ENCODE peak calls at places on chromosome 9, in four cellular contexts. One of them, this sample, is unnamed.

GRCh38 chr9:86246752-86247161 is 12.7 kb downstream of the C9orf153 start:
- DNase-seq in GM12878: peak; percentile 80
- DNase-seq in HepG2: peak; percentile 61
- DNase-seq in K562: no peak
- DNase-seq in this sample: no peak

GRCh38 chr9:89426389-89426961 is 71.4 kb downstream of the SEMA4D start:
- DNase-seq in GM12878: peak; percentile 96
- DNase-seq in HepG2: no peak
- DNase-seq in K562: no peak
- DNase-seq in this sample: no peak

GRCh38 chr9:19701274-19701673 is 87.6 kb downstream of the SLC24A2 start:
- DNase-seq in GM12878: no peak
- DNase-seq in HepG2: no peak
- DNase-seq in K562: no peak
- DNase-seq in this sample: no peak

GRCh38 chr9:134800791-134801339 is 79.7 kb upstream of the FCN2 start:
- DNase-seq in GM12878: no peak
- DNase-seq in HepG2: no peak
- DNase-seq in K562: no peak
- DNase-seq in this sample: no peak

GRCh38 chr9:124279531-124280175 is 21.9 kb downstream of the NEK6 start:
- DNase-seq in GM12878: no peak
- DNase-seq in HepG2: no peak
- DNase-seq in K562: no peak
- DNase-seq in this sample: no peak

GRCh38 chr9:135501261-135502167 is 1.0 kb downstream of the MRPS2 start:
- DNase-seq in GM12878: no peak
- DNase-seq in HepG2: no peak
- DNase-seq in K562: peak; percentile 78
- DNase-seq in this sample: no peak

GRCh38 chr9:35729700-35730485 is 2.1 kb downstream of the TLN1 start:
- DNase-seq in GM12878: no peak
- DNase-seq in HepG2: peak; percentile 41
- DNase-seq in K562: peak; percentile 52
- DNase-seq in this sample: no peak

GRCh38 chr9:14158911-14159310 is 155.0 kb downstream of the NFIB start:
- DNase-seq in GM12878: no peak
- DNase-seq in HepG2: no peak
- DNase-seq in K562: no peak
- DNase-seq in this sample: no peak

GRCh38 chr9:106482733-106483132 is 380.2 kb upstream of the ZNF462 start:
- DNase-seq in GM12878: no peak
- DNase-seq in HepG2: no peak
- DNase-seq in K562: no peak
- DNase-seq in this sample: no peak

GRCh38 chr9:92729735-92730155 is 34.9 kb downstream of the BICD2 start:
- DNase-seq in GM12878: no peak
- DNase-seq in HepG2: no peak
- DNase-seq in K562: no peak
- DNase-seq in this sample: no peak

GRCh38 chr9:100602302-100602930 is 24.5 kb downstream of the CAVIN4 start:
- DNase-seq in GM12878: no peak
- DNase-seq in HepG2: peak; percentile 43
- DNase-seq in K562: peak; percentile 31
- DNase-seq in this sample: no peak
- TF ChIP-seq ATF2 in GM12878: no peak
- TF ChIP-seq ATF2 in HepG2: no peak
- TF ChIP-seq ATF2 in K562: no peak
- TF ChIP-seq ATF2 in this sample: no peak

GRCh38 chr9:6712041-6712440 is 45.7 kb upstream of the KDM4C start:
- DNase-seq in GM12878: no peak
- DNase-seq in HepG2: no peak
- DNase-seq in K562: no peak
- DNase-seq in this sample: no peak

GRCh38 chr9:6714176-6714575 is 43.6 kb upstream of the KDM4C start:
- DNase-seq in GM12878: no peak
- DNase-seq in HepG2: peak; percentile 24
- DNase-seq in K562: no peak
- DNase-seq in this sample: no peak

GRCh38 chr9:6711403-6711802 is 46.4 kb upstream of the KDM4C start:
- DNase-seq in GM12878: no peak
- DNase-seq in HepG2: no peak
- DNase-seq in K562: no peak
- DNase-seq in this sample: no peak

GRCh38 chr9:6716766-6717165 is 41.0 kb upstream of the KDM4C start:
- DNase-seq in GM12878: no peak
- DNase-seq in HepG2: no peak
- DNase-seq in K562: no peak
- DNase-seq in this sample: no peak

DNA sequence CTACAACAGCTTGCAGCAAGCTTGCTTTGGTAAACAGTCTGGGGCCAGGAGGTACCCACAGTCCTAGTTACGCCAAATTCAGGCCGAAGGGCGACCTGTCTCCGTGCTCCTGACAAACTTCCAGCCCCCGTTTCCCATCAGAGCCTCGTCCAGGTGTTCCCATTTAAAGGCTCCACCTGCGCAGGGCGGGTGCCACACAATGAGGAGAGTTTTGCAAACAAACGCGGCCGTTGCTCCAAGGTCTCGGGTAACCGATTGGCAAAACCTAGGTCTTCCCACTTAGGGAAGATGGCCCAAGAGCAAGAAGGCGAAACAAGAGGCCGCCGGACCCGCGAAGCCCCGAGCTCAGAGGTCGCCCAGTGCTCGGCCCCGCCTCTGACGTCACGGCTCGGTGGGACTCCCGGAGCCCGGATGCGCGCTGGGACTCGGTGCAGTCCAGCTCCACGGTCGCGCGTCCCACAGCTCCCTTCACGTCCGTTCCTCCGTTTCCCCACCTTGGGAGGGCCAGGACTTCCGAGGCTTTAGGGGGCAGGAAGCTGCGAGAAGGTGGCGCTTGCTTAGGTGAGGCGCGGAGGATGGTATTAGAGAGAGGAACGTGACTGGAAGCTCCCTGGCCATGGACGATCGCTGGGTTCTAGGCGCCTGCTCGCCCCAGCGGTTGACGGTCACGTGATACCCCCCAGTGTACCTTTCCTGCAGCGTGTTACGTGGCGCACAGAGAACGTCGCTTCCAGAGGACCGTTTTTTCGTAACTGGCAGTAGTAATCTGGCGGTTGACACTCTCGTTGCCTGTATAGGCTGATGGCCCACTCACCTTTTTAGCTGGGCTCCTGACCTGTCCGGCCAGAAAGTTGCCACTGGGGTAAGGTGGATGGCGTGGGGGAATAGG is 41.8 kb upstream of the KDM4C start:
- DNase-seq in GM12878: peak; percentile 76
- DNase-seq in HepG2: peak; percentile 79
- DNase-seq in K562: no peak
- DNase-seq in this sample: no peak
- TF ChIP-seq POLR2A in GM12878: peak; percentile 97
- TF ChIP-seq POLR2A in HepG2: peak; percentile 93
- TF ChIP-seq POLR2A in K562: no peak
- TF ChIP-seq POLR2A in this sample: no peak

DNA sequence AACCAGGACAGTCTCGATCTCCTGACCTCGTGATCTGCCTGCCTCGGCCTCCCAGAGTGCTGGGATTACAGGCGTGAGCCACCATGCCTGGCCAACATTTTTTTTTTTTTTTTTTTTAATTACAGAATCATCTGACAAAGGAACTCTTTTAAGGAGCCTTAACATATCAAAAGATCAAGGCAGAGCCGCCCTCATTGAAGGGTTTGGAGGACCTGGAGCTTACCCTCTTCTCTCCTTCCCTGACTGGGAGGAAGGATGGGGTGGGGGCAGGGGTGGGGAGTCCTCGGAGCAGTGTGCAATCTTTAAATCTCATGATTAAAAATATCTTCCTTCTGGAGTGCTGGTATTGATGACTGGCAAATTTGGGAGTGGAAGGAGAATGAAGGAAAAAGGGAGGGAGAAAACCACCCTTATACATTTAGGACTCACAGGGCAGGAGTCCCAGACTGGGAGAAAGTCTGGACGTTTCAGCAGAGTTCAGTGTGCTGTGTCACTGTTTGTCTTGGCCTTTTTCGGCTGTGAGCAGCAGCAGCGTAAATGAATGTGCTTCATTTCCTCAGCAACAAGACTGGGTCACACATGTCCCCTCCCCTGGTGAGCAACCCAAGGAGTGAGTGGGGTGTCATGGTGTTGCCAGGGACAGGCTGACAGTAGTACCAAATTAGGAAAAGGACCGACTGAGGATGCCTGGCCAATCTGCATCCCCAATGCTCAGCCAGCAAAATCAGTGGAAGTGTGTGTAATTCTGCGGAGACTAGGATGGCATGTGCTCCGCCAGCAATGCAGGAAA is 115.3 kb upstream of the BNC2 start:
- DNase-seq in GM12878: no peak
- DNase-seq in HepG2: no peak
- DNase-seq in K562: no peak
- DNase-seq in this sample: no peak
- TF ChIP-seq HDAC6 in GM12878: no peak
- TF ChIP-seq HDAC6 in HepG2: no peak
- TF ChIP-seq HDAC6 in K562: no peak
- TF ChIP-seq HDAC6 in this sample: no peak

GRCh38 chr9:130430232-130430631 is 14.5 kb upstream of the ASS1 start:
- DNase-seq in GM12878: no peak
- DNase-seq in HepG2: no peak
- DNase-seq in K562: no peak
- DNase-seq in this sample: no peak

GRCh38 chr9:130430734-130431535 is 13.8 kb upstream of the ASS1 start:
- DNase-seq in GM12878: no peak
- DNase-seq in HepG2: no peak
- DNase-seq in K562: no peak
- DNase-seq in this sample: no peak

GRCh38 chr9:130429407-130429806 is 15.4 kb upstream of the ASS1 start:
- DNase-seq in GM12878: no peak
- DNase-seq in HepG2: no peak
- DNase-seq in K562: no peak
- DNase-seq in this sample: no peak

GRCh38 chr9:130428096-130428665 is 16.6 kb upstream of the ASS1 start:
- DNase-seq in GM12878: no peak
- DNase-seq in HepG2: no peak
- DNase-seq in K562: no peak
- DNase-seq in this sample: no peak

DNA sequence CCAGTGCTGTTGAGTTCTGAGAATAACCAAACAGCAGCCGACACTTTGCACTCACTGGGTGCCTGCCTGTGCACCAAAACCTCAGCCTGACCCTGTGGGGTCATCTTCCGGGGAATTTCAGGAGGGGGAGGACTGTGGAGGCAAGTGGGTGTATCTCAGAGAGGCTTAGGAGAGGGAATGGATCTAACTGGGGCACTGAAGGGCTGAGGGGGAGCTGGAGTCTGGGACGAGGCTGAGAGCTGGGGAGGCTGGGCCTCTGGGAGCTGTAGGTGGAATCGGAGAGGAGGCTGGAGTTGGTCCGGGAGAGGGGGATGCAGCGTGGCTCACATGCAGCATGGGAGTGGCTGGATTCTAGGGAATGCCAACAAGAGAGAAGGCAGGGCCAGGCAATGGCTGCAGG is 14.9 kb upstream of the ASS1 start:
- DNase-seq in GM12878: no peak
- DNase-seq in HepG2: no peak
- DNase-seq in K562: no peak
- DNase-seq in this sample: no peak
- TF ChIP-seq ATF2 in GM12878: no peak
- TF ChIP-seq ATF2 in HepG2: no peak
- TF ChIP-seq ATF2 in K562: no peak
- TF ChIP-seq ATF2 in this sample: no peak

This sample was measured in H1.